ENCODE peak calls at places on chromosomes 12 and 14, in five cellular contexts. I is glutamatergic neuron, V is neural progenitor cell, Z is Peyer's patch, E is AG09309. N is an unnamed sample.

GRCh38 chr12:91316825-91317224 is 134.2 kb upstream of the DCN start:
- DNase-seq in V (no peak), Z (no peak), E (no peak), I (no peak), N (no peak)

GRCh38 chr12:121719926-121720414 is 7.4 kb downstream of the TMEM120B start:
- DNase-seq in I (no peak), Z (no peak), V (no peak), E (peak), N (peak)

GRCh38 chr12:75622492-75622891 is 111.1 kb upstream of the KRR1 start:
- DNase-seq in Z (no peak), I (no peak), V (no peak), E (no peak), N (no peak)

GRCh38 chr14:47948981-47949380 is 273.6 kb upstream of the MDGA2 start:
- DNase-seq in I (no peak), E (no peak), V (no peak), Z (no peak), N (no peak)

GRCh38 chr12:49049566-49050224 is 10.9 kb downstream of the KMT2D start:
- DNase-seq in I (no peak), E (no peak), V (no peak), Z (peak), N (no peak)

GRCh38 chr12:126432780-126433179 is 1367.5 kb downstream of the AACS start:
- DNase-seq in E (peak), I (no peak), Z (no peak), V (no peak), N (no peak)

GRCh38 chr14:81471062-81471461 is 62.6 kb downstream of the SEL1L start:
- DNase-seq in V (no peak), E (no peak), I (no peak), Z (no peak), N (peak)

GRCh38 chr14:56271988-56272387 is 153.8 kb downstream of the PELI2 start:
- DNase-seq in V (no peak), E (peak), I (no peak), Z (no peak), N (no peak)

GRCh38 chr12:108643941-108644742 is 10.4 kb upstream of the SELPLG start:
- DNase-seq in Z (no peak), V (no peak), E (no peak), I (no peak), N (no peak)

GRCh38 chr12:5232291-5232690 is 188.6 kb downstream of the KCNA5 start:
- DNase-seq in E (peak), V (no peak), Z (no peak), I (no peak), N (no peak)

GRCh38 chr14:104214411-104214810 is 76.0 kb downstream of the KIF26A start:
- DNase-seq in V (no peak), E (no peak), I (no peak), Z (no peak), N (no peak)

GRCh38 chr12:76457818-76458217 is 101.8 kb downstream of the OSBPL8 start:
- DNase-seq in Z (no peak), V (no peak), E (no peak), I (no peak), N (no peak)

GRCh38 chr12:70078161-70078560 is 165.1 kb upstream of the CNOT2 start:
- DNase-seq in Z (no peak), E (no peak), I (no peak), V (no peak), N (no peak)

GRCh38 chr14:90060312-90060964 is 1.4 kb upstream of the KCNK13 start:
- DNase-seq in E (no peak), I (peak), Z (peak), V (peak), N (peak)

GRCh38 chr12:121894633-121895032 is 6.0 kb downstream of the PSMD9 start:
- DNase-seq in E (no peak), I (peak), Z (no peak), V (peak), N (no peak)

GRCh38 chr14:96735509-96735908 is 61.7 kb upstream of the VRK1 start:
- DNase-seq in Z (no peak), I (no peak), E (no peak), V (no peak), N (no peak)

GRCh38 chr14:52031781-52032180 is 37.1 kb downstream of the NID2 start:
- DNase-seq in V (no peak), I (no peak), Z (no peak), E (peak), N (no peak)

GRCh38 chr14:80587096-80587724 is 354.3 kb downstream of the CEP128 start:
- DNase-seq in I (no peak), E (no peak), Z (no peak), V (peak), N (peak)

GRCh38 chr12:68641138-68641537 is 30.4 kb downstream of the RAP1B start:
- DNase-seq in V (no peak), I (no peak), Z (no peak), E (no peak), N (peak)

GRCh38 chr14:92653162-92653651 is 95.2 kb downstream of the LGMN start:
- DNase-seq in Z (no peak), V (no peak), I (no peak), E (no peak), N (peak)

GRCh38 chr12:49626169-49626835 is 2.9 kb downstream of the PRPF40B start:
- DNase-seq in V (no peak), E (no peak), Z (no peak), I (no peak), N (peak)

GRCh38 chr14:99946652-99947489 is 118.4 kb upstream of the EVL start:
- DNase-seq in I (peak), Z (peak), V (peak), E (no peak), N (peak)

GRCh38 chr14:55807059-55807499 is 227.1 kb downstream of the KTN1 start:
- DNase-seq in I (no peak), E (no peak), Z (peak), V (no peak), N (peak)

GRCh38 chr14:52190532-52190931 is 77.0 kb upstream of the PTGDR start:
- DNase-seq in Z (no peak), V (no peak), I (no peak), E (no peak), N (no peak)

GRCh38 chr12:13203028-13203922 is 6.7 kb downstream of the EMP1 start:
- DNase-seq in I (no peak), V (peak), E (no peak), Z (no peak), N (peak)

GRCh38 chr12:99810718-99811593 is 163.4 kb downstream of the GARIN6 start:
- DNase-seq in I (no peak), V (no peak), Z (no peak), E (no peak), N (no peak)

GRCh38 chr12:119328111-119328510 is 6.4 kb upstream of the CCDC60 start:
- DNase-seq in E (no peak), V (peak), I (peak), Z (no peak), N (peak)

GRCh38 chr12:11654338-11654737 is 4.9 kb downstream of the ETV6 start:
- DNase-seq in V (no peak), E (no peak), I (no peak), Z (no peak), N (no peak)

GRCh38 chr12:58378038-58378437 is 436.7 kb downstream of the ATP23 start:
- DNase-seq in E (no peak), Z (no peak), I (no peak), V (no peak), N (no peak)

GRCh38 chr12:53560386-53560785 is 53.1 kb upstream of the NPFF start:
- DNase-seq in Z (no peak), E (peak), I (no peak), V (no peak), N (no peak)

GRCh38 chr12:77160931-77161330 is 95.6 kb upstream of the E2F7 start:
- DNase-seq in E (no peak), I (no peak), V (no peak), Z (no peak), N (no peak)

GRCh38 chr12:89235189-89235993 is 116.9 kb downstream of the DUSP6 start:
- DNase-seq in I (no peak), V (no peak), Z (no peak), E (no peak), N (no peak)

GRCh38 chr14:66487159-66487558 is 988 bp downstream of the CCDC196 start:
- DNase-seq in I (no peak), Z (no peak), V (no peak), E (no peak), N (no peak)

GRCh38 chr14:68637106-68638021 is 155.5 kb downstream of the ZFP36L1 start:
- DNase-seq in Z (no peak), I (no peak), V (no peak), E (peak), N (peak)

GRCh38 chr12:76020731-76021672 is 10.6 kb downstream of the PHLDA1 start:
- DNase-seq in V (no peak), E (peak), Z (no peak), I (no peak), N (peak)

DNA sequence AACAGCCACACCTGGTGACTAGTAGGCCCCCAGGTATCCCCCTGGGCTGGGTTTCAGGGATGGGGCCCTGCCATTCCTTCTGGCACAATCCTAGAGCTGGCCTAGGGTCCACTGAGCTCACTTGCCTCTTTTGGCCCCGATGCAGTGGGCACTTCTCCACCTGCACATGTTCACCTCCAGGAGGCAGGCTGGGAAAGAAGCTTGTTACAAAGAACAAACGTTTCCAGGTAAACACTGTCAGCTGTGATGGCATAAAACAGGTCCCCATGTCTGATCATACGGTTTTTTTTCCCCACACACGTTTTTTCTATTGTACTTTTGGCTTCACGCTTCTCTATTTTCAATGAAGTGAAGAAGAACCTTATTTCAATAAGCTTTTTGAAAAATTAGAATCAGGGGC is 15.8 kb upstream of the HVCN1 start:
- DNase-seq in E (no peak), Z (no peak), I (no peak), V (peak), N (peak)
- TF ChIP-seq CTCF in E (no peak), Z (no peak), I (no peak), V (peak), N (no peak)

GRCh38 chr14:74049886-74050495 is 30.8 kb downstream of the BBOF1 start:
- DNase-seq in E (no peak), V (no peak), Z (no peak), I (no peak), N (no peak)

GRCh38 chr14:74042296-74042695 is 23.1 kb downstream of the BBOF1 start:
- DNase-seq in Z (no peak), I (no peak), V (no peak), E (no peak), N (no peak)

DNA sequence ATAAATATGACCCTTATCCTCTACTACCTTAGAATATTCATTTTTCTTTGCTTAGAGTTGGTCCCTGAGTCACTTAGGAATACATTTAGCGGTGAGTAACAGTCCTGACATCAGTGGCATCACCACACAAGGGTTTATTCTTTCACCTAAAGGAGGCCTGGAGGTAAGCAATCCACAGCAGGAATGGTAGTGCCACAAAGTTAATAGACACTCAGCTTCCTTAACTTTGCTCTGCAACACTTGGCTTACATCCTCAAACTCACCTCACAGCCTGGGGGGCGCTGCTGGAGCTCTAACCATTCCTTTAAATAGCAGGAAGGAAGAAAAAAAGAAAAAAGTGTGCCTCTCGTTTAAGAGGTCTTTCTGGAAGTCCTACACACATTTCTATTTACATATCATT is 29.1 kb downstream of the BBOF1 start:
- DNase-seq in V (peak), I (no peak), Z (no peak), E (no peak), N (no peak)
- TF ChIP-seq CTCF in V (peak), I (no peak), Z (no peak), E (no peak), N (no peak)

DNA sequence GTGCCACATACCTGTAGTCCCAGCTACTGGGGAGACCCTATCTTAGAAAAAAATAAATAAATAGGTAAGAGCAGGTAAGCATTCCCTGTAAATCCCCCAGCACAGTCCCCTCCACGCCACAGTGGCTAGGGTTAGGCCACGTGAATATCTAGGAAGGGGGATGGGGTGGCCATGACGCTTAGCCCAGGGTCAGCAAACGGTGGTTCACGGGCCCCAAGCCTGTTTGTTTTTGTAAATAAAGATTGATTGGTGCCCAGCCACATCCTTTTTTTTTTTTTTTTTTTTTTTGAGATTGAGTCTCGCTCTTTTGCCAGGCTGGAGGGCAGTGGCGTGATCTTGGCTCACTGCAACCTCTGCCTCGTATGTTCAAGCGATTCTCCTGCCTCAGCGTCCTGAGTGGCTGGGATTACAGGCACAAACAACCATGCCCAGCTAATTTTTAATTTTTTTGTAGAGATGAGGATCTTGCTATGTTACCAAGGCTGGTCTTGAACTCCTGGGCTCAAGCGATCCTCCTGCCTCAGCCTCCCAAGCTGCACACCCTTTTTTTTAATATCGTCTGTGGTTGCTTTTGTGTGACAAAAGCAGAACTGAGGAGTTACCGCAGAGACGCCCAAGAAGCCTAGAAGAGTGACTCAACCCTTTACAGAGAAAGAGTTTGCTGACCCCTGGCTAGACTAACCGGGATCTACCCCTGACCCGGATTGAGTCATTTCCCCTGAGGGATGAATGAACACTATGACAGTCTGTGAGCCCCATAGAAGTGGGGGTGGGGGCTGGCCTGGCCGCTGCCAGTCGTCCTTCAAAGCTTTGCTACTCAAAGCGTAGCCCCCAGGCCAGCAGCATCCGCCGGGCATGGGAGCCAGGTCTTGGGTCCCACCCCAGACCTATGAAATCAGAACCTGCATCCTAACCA is 113.7 kb upstream of the NCOR2 start:
- DNase-seq in E (peak), I (no peak), Z (no peak), V (peak), N (peak)
- TF ChIP-seq CTCF in E (peak), I (no peak), Z (no peak), V (peak), N (no peak)

GRCh38 chr14:35961697-35962274 is 135.6 kb downstream of the BRMS1L start:
- DNase-seq in I (no peak), Z (no peak), E (no peak), V (no peak), N (no peak)

GRCh38 chr14:35959835-35960234 is 133.7 kb downstream of the BRMS1L start:
- DNase-seq in I (no peak), E (no peak), Z (no peak), V (no peak), N (no peak)

GRCh38 chr14:35964736-35965135 is 138.6 kb downstream of the BRMS1L start:
- DNase-seq in I (no peak), E (no peak), Z (no peak), V (no peak), N (no peak)

GRCh38 chr14:35965425-35965824 is 139.3 kb downstream of the BRMS1L start:
- DNase-seq in V (peak), I (no peak), Z (no peak), E (no peak), N (no peak)

DNA sequence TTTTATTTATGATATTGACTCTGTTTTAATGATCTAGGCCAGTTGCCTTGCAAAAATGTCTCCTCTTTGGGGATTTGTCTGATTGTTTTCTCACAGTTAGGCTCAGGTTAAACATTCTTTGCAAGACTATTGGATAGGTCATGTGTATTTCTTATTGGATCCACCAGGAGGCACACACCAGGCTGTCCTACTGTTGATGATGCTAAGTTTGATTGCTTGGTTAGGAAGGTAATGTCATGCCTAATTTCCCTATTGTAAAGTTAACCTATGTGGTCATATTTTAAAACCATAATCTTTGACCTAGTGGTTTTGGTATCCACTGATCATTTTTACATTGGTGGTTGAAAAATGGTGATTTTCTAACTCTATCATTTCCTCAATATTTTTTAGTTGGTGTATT is 137.1 kb downstream of the BRMS1L start:
- DNase-seq in E (no peak), Z (no peak), I (no peak), V (peak), N (no peak)
- TF ChIP-seq CTCF in E (no peak), Z (no peak), I (peak), V (peak), N (no peak)

GRCh38 chr12:64451687-64452558 is at the start of gene TBK1:
- DNase-seq in V (peak), Z (peak), I (peak), E (peak), N (peak)
- TF ChIP-seq CTCF in V (no peak), Z (no peak), I (no peak), E (no peak), N (no peak)

DNA sequence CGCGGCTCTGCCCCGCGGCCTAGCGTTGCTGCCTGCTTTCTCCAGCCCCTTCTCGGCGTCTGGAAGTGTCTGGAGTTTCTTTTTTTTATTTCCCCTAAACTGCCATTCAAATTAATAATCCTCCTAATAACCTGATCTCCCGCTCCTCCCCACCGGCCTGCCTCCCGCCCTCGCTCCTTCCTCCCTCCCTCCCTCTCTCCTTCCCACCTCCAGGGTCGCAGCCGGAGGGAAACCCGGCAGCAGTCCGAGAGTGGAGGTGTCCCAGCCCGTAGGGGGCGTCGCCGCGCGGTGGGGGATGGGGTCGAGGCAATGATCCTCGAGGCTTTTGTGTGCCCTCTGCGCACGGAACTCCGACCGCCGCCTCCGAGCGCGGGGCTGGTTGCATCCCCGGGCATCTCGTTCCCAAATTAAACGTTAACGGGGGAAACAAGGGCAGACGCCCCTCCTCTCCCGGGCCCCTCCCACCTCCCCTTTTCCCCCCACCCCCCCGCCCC is 1.1 kb upstream of the SOCS2 start:
- DNase-seq in I (peak), E (no peak), V (peak), Z (peak), N (peak)
- TF ChIP-seq CTCF in I (peak), E (peak), V (peak), Z (no peak), N (peak)